ENCODE peak calls at places on chromosomes 16 and 17, in seven cellular contexts. E is CD8-positive, alpha-beta T cell; U is Peyer's patch; G is stomach; N is uterus; A is tibial artery; D is fibroblast of lung. T is an unnamed sample.
A peak's percentile ranks its signal among the peaks of the same experiment; 100 is the strongest.

GRCh38 chr16:893360-893759 is 77.4 kb downstream of the LMF1 start:
- DNase-seq in E (no peak), U (no peak), A (no peak), N (no peak), D (no peak), G (no peak), T (no peak)

GRCh38 chr16:4498546-4499195 is 22.5 kb downstream of the HMOX2 start:
- DNase-seq in E (no peak), D (no peak), U (no peak), A (no peak), N (no peak), G (no peak), T (no peak)

GRCh38 chr17:77003699-77004098 is 135.5 kb downstream of the MGAT5B start:
- DNase-seq in E (no peak), N (no peak), A (no peak), U (no peak), D (no peak), G (no peak), T (no peak)

GRCh38 chr17:29069526-29070041 is 26.6 kb downstream of the PIPOX start:
- DNase-seq in E (no peak), A (no peak), G (no peak), U (no peak), D (no peak), N (no peak), T (no peak)

GRCh38 chr17:81399481-81400153 is 4.4 kb downstream of the BAHCC1 start:
- DNase-seq in D (no peak), E (no peak), N (no peak), U (peak; percentile 73), A (no peak), G (no peak), T (peak; percentile 86)

GRCh38 chr16:89922884-89923639 is at the start of gene TUBB3:
- DNase-seq in U (peak; percentile 77), G (peak; percentile 69), D (peak; percentile 81), E (no peak), A (peak; percentile 68), N (peak; percentile 56), T (peak; percentile 91)

GRCh38 chr17:83050651-83051422 is 28.6 kb upstream of the METRNL start:
- DNase-seq in G (no peak), E (no peak), D (no peak), U (peak; percentile 76), N (no peak), A (no peak), T (peak; percentile 59)

GRCh38 chr17:323721-324139 is 28.9 kb downstream of the RPH3AL start:
- DNase-seq in N (no peak), E (no peak), A (peak; percentile 60), D (no peak), U (no peak), G (no peak), T (no peak)

GRCh38 chr17:43917348-43918025 is 10.2 kb upstream of the MPP2 start:
- DNase-seq in E (peak; percentile 36), G (peak; percentile 30), U (peak; percentile 70), D (peak; percentile 37), A (no peak), N (peak; percentile 35), T (no peak)

GRCh38 chr17:47785538-47786123 is 36.0 kb downstream of the OSBPL7 start:
- DNase-seq in A (no peak), U (no peak), E (no peak), G (no peak), N (no peak), D (peak; percentile 20), T (no peak)

GRCh38 chr16:28609631-28610594 is at the start of gene SULT1A1:
- DNase-seq in E (no peak), U (peak; percentile 96), G (peak; percentile 92), N (peak; percentile 31), A (no peak), D (no peak), T (peak; percentile 90)

GRCh38 chr17:79832211-79833109 is 6.8 kb downstream of the CBX4 start:
- DNase-seq in U (no peak), G (peak; percentile 55), N (no peak), E (no peak), D (no peak), A (no peak), T (peak; percentile 77)

GRCh38 chr17:2180768-2181167 is 122.8 kb downstream of the SMG6 start:
- DNase-seq in N (no peak), U (no peak), G (no peak), D (no peak), A (no peak), E (no peak), T (no peak)
- H3K4me1 ChIP-seq in N (peaks cover 43% of the 10 kb centered on the region), U (peaks cover 54% of the 10 kb centered on the region), G (peaks cover 65% of the 10 kb centered on the region), D (peaks cover 67% of the 10 kb centered on the region), A (no peaks in the 10 kb centered on the region), E (no peaks in the 10 kb centered on the region), T (peaks cover 71% of the 10 kb centered on the region)

DNA sequence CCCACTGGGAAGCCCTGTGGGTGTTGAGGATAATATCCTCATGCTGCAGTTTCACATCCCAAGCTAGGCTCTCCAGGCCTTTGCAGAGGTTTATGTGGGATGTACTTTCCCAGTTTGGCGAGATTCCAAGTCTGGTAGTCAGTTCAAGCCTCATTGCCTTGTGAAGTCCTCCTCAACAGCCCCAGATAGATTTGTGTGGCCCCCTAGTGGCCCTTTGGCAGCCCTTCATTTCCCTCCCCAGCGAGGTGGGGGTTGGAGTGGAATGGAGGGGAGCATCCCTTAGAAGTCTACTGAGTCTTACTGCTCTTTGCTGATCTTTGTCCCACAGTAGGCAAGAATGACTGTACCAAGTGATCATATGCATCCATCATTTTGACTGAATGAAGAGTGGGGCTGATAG is 137.9 kb downstream of the CDH11 start:
- DNase-seq in E (no peak), N (no peak), U (no peak), D (peak; percentile 85), G (no peak), A (no peak), T (no peak)
- TF ChIP-seq CTCF in E (no peak), N (peak; percentile 16), U (no peak), D (peak; percentile 58), G (no peak), A (peak; percentile 30), T (no peak)

GRCh38 chr17:6676802-6677157 is 25.2 kb downstream of the C17orf100 start:
- DNase-seq in E (no peak), D (no peak), N (no peak), G (no peak), A (no peak), U (no peak), T (no peak)
- H3K4me1 ChIP-seq in E (peaks cover 13% of the 10 kb centered on the region), D (no peaks in the 10 kb centered on the region), N (no peaks in the 10 kb centered on the region), G (no peaks in the 10 kb centered on the region), A (no peaks in the 10 kb centered on the region), U (no peaks in the 10 kb centered on the region), T (no peaks in the 10 kb centered on the region)

GRCh38 chr17:40153603-40154238 is 13.4 kb downstream of the CASC3 start:
- DNase-seq in G (no peak), E (no peak), U (no peak), N (no peak), D (no peak), A (no peak), T (no peak)

GRCh38 chr17:40148527-40148926 is 8.2 kb downstream of the CASC3 start:
- DNase-seq in D (no peak), E (no peak), U (no peak), A (no peak), G (no peak), N (no peak), T (no peak)

GRCh38 chr17:40151414-40151955 is 11.1 kb downstream of the CASC3 start:
- DNase-seq in G (no peak), E (no peak), U (no peak), A (no peak), D (no peak), N (no peak), T (no peak)

GRCh38 chr17:40145476-40145875 is 5.1 kb downstream of the CASC3 start:
- DNase-seq in G (no peak), D (no peak), N (no peak), A (no peak), U (no peak), E (no peak), T (no peak)

GRCh38 chr17:40150215-40150614 is 9.9 kb downstream of the CASC3 start:
- DNase-seq in E (no peak), G (no peak), D (no peak), N (no peak), U (no peak), A (no peak), T (no peak)
- TF ChIP-seq CTCF in E (no peak), G (no peak), D (no peak), N (no peak), U (no peak), A (no peak), T (no peak)

T was measured in left lung.